ENCODE peak calls at places on chromosomes 16 and 17, in eight cellular contexts. One of them, this sample, is unnamed.

GRCh38 chr16:86707581-86707980 is 129.2 kb downstream of the FOXL1 start:
- DNase-seq in activated naive CD4-positive, alpha-beta T cell: no peak
- DNase-seq in GM04504: no peak
- DNase-seq in T-helper 2 cell treated with Interferon-gamma antibody and Interleukin-4, amounts not matched to agents 5 μg/mL and 100 μg/mL, for 36 hours: no peak
- DNase-seq in choroid plexus epithelial cell: no peak
- DNase-seq in NCI-H1694 treated with DMSO at 0.1 percent for 48 hours: no peak
- DNase-seq in activated CD4-positive, alpha-beta T cell treated with anti-CD3 and anti-CD28 coated beads for 48 hours: no peak
- DNase-seq in head of caudate nucleus: no peak
- DNase-seq in this sample: no peak

GRCh38 chr17:37147301-37147812 is 198.6 kb downstream of the AATF start:
- DNase-seq in head of caudate nucleus: no peak
- DNase-seq in choroid plexus epithelial cell: peak
- DNase-seq in T-helper 2 cell treated with Interferon-gamma antibody and Interleukin-4, amounts not matched to agents 5 μg/mL and 100 μg/mL, for 36 hours: no peak
- DNase-seq in NCI-H1694 treated with DMSO at 0.1 percent for 48 hours: no peak
- DNase-seq in GM04504: no peak
- DNase-seq in activated CD4-positive, alpha-beta T cell treated with anti-CD3 and anti-CD28 coated beads for 48 hours: no peak
- DNase-seq in activated naive CD4-positive, alpha-beta T cell: no peak
- DNase-seq in this sample: no peak

GRCh38 chr17:39751637-39752036 is 13.9 kb downstream of the GRB7 start:
- DNase-seq in NCI-H1694 treated with DMSO at 0.1 percent for 48 hours: no peak
- DNase-seq in activated CD4-positive, alpha-beta T cell treated with anti-CD3 and anti-CD28 coated beads for 48 hours: peak
- DNase-seq in GM04504: no peak
- DNase-seq in head of caudate nucleus: no peak
- DNase-seq in activated naive CD4-positive, alpha-beta T cell: no peak
- DNase-seq in choroid plexus epithelial cell: no peak
- DNase-seq in T-helper 2 cell treated with Interferon-gamma antibody and Interleukin-4, amounts not matched to agents 5 μg/mL and 100 μg/mL, for 36 hours: no peak
- DNase-seq in this sample: no peak

GRCh38 chr17:78883090-78883532 is 19.9 kb downstream of the CEP295NL start:
- DNase-seq in activated naive CD4-positive, alpha-beta T cell: no peak
- DNase-seq in GM04504: peak
- DNase-seq in NCI-H1694 treated with DMSO at 0.1 percent for 48 hours: no peak
- DNase-seq in activated CD4-positive, alpha-beta T cell treated with anti-CD3 and anti-CD28 coated beads for 48 hours: no peak
- DNase-seq in head of caudate nucleus: no peak
- DNase-seq in T-helper 2 cell treated with Interferon-gamma antibody and Interleukin-4, amounts not matched to agents 5 μg/mL and 100 μg/mL, for 36 hours: no peak
- DNase-seq in choroid plexus epithelial cell: peak
- DNase-seq in this sample: peak

GRCh38 chr16:12685806-12686205 is 117.9 kb downstream of the CPPED1 start:
- DNase-seq in head of caudate nucleus: no peak
- DNase-seq in GM04504: no peak
- DNase-seq in activated CD4-positive, alpha-beta T cell treated with anti-CD3 and anti-CD28 coated beads for 48 hours: no peak
- DNase-seq in NCI-H1694 treated with DMSO at 0.1 percent for 48 hours: no peak
- DNase-seq in choroid plexus epithelial cell: peak
- DNase-seq in activated naive CD4-positive, alpha-beta T cell: no peak
- DNase-seq in T-helper 2 cell treated with Interferon-gamma antibody and Interleukin-4, amounts not matched to agents 5 μg/mL and 100 μg/mL, for 36 hours: no peak
- DNase-seq in this sample: no peak

GRCh38 chr17:66397486-66397885 is 95.1 kb downstream of the PRKCA start:
- DNase-seq in T-helper 2 cell treated with Interferon-gamma antibody and Interleukin-4, amounts not matched to agents 5 μg/mL and 100 μg/mL, for 36 hours: peak
- DNase-seq in GM04504: no peak
- DNase-seq in NCI-H1694 treated with DMSO at 0.1 percent for 48 hours: no peak
- DNase-seq in activated CD4-positive, alpha-beta T cell treated with anti-CD3 and anti-CD28 coated beads for 48 hours: peak
- DNase-seq in choroid plexus epithelial cell: no peak
- DNase-seq in activated naive CD4-positive, alpha-beta T cell: no peak
- DNase-seq in head of caudate nucleus: no peak
- DNase-seq in this sample: no peak

GRCh38 chr16:80285089-80285488 is 255.7 kb upstream of the DYNLRB2 start:
- DNase-seq in NCI-H1694 treated with DMSO at 0.1 percent for 48 hours: no peak
- DNase-seq in GM04504: peak
- DNase-seq in choroid plexus epithelial cell: no peak
- DNase-seq in head of caudate nucleus: no peak
- DNase-seq in activated naive CD4-positive, alpha-beta T cell: no peak
- DNase-seq in activated CD4-positive, alpha-beta T cell treated with anti-CD3 and anti-CD28 coated beads for 48 hours: no peak
- DNase-seq in T-helper 2 cell treated with Interferon-gamma antibody and Interleukin-4, amounts not matched to agents 5 μg/mL and 100 μg/mL, for 36 hours: no peak
- DNase-seq in this sample: peak

GRCh38 chr17:16384557-16384956 is 3.7 kb downstream of the UBB start:
- DNase-seq in T-helper 2 cell treated with Interferon-gamma antibody and Interleukin-4, amounts not matched to agents 5 μg/mL and 100 μg/mL, for 36 hours: no peak
- DNase-seq in NCI-H1694 treated with DMSO at 0.1 percent for 48 hours: no peak
- DNase-seq in activated CD4-positive, alpha-beta T cell treated with anti-CD3 and anti-CD28 coated beads for 48 hours: no peak
- DNase-seq in activated naive CD4-positive, alpha-beta T cell: no peak
- DNase-seq in head of caudate nucleus: no peak
- DNase-seq in GM04504: no peak
- DNase-seq in choroid plexus epithelial cell: no peak
- DNase-seq in this sample: no peak

This sample was measured in myocyte.